ENCODE peak calls at places on chromosome 7, in eight cellular contexts. W is AG09309, Q is cardiac fibroblast, V is GM12865, U is breast epithelium, Y is fibroblast of mammary gland, E is upper lobe of right lung, P is cardiac muscle cell. O is an unnamed sample.

GRCh38 chr7:82053453-82054032 is 283.7 kb upstream of the HGF start:
- DNase-seq in U (no peak), V (no peak), Y (no peak), Q (no peak), P (no peak), E (no peak), W (no peak), O (no peak)

GRCh38 chr7:158861004-158861787 is 4.8 kb downstream of the DYNC2I1 start:
- DNase-seq in W (no peak), E (no peak), V (no peak), Y (no peak), P (no peak), U (no peak), Q (no peak), O (no peak)

GRCh38 chr7:150910996-150911422 is 58.7 kb downstream of the AOC1 start:
- DNase-seq in Y (no peak), P (no peak), W (no peak), V (no peak), Q (no peak), U (no peak), E (no peak), O (no peak)

GRCh38 chr7:27611043-27611442 is 51.6 kb downstream of the HIBADH start:
- DNase-seq in V (no peak), U (no peak), E (no peak), Q (peak; percentile 14), W (peak; percentile 25), P (no peak), Y (peak; percentile 40), O (no peak)

GRCh38 chr7:155377837-155378579 is 79.9 kb upstream of the EN2 start:
- DNase-seq in P (peak; percentile 44), Q (peak; percentile 43), U (no peak), V (no peak), E (no peak), W (no peak), Y (no peak), O (no peak)

GRCh38 chr7:95367606-95368005 is 28.6 kb downstream of the PON3 start:
- DNase-seq in U (no peak), Q (no peak), E (no peak), V (no peak), Y (no peak), P (no peak), W (no peak), O (no peak)

GRCh38 chr7:134071355-134072331 is 55.5 kb upstream of the LRGUK start:
- DNase-seq in Y (no peak), Q (no peak), P (no peak), U (no peak), E (no peak), V (peak; percentile 70), W (no peak), O (no peak)

GRCh38 chr7:3200504-3200903 is 100.5 kb upstream of the SDK1 start:
- DNase-seq in U (no peak), V (peak; percentile 24), E (no peak), P (peak; percentile 81), Q (peak; percentile 72), W (no peak), Y (peak; percentile 55), O (no peak)

GRCh38 chr7:128694742-128695141 is 22.6 kb downstream of the GARIN1A start:
- DNase-seq in Y (no peak), W (no peak), U (no peak), Q (no peak), V (no peak), E (no peak), P (no peak), O (no peak)

GRCh38 chr7:110442386-110442837 is 648.5 kb upstream of the LRRN3 start:
- DNase-seq in V (peak; percentile 49), E (no peak), Q (no peak), W (no peak), Y (no peak), P (no peak), U (no peak), O (peak; percentile 61)

GRCh38 chr7:6111041-6111440 is 79.9 kb downstream of the ANKRD61 start:
- DNase-seq in E (no peak), U (no peak), Y (no peak), W (no peak), P (no peak), V (no peak), Q (no peak), O (no peak)

GRCh38 chr7:6107924-6108323 is 76.7 kb downstream of the ANKRD61 start:
- DNase-seq in P (no peak), E (peak; percentile 21), Y (no peak), W (no peak), V (no peak), Q (no peak), U (no peak), O (no peak)

DNA sequence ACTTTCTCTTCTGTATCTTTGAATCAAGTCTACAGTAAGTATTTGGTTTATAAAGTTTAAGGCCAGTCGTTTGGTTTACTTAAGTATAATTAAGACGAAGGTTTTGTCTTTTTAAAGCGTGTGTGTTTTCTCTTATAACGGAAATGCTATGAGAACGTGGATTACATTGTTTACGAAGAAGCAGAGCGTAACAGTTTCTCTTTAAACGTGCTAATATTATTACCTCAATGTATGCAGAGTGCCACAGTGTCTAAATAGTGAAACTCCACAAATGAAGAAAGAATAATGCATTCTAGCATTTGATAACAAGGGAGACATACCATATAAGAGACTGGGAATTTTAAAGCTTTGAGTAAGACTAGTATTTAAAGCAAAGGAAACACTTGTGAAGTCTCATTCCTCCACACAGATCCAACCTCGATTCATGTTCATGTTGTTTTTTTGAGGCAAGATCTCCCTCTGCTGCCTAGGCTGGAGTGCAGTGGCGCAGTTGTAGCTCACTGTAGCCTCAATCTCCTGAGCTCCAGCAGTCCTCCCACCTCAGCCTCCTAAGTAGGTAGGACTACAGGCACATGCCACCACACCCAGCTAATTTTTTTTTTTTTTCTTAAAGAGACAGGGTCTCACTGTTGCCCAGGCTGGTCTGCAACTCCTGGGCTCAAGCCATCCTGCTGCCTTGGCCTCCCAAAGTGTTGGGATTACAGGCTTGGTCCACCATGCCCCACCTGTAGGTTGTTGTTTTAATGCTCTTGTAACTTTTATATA is 75.1 kb downstream of the ANKRD61 start:
- DNase-seq in Y (peak; percentile 60), Q (peak; percentile 60), W (peak; percentile 14), P (peak; percentile 62), U (no peak), V (peak; percentile 67), E (peak; percentile 57), O (no peak)
- TF ChIP-seq CTCF in Y (peak; percentile 39), Q (peak; percentile 31), W (peak; percentile 31), P (peak; percentile 32), U (peak; percentile 21), V (peak; percentile 23), E (peak; percentile 30), O (peak; percentile 63)

DNA sequence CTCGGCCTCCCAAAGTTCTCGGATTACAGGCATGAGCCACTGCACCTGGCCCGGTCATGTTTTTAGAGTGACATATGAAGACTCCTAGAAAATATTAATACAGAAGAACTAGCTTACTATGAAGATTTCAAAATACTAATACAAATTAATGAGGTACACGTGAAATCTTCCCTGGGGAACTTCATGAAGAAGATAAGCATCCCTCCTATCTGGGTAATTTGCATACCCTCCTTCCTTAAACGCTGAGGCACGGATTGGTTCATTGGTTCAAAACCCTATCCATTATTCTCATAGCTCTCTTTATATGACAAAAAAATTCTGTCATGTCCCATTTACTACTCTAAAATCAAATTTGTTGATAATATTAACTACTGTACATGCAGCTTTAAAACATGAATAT is 224.8 kb upstream of the KLF14 start:
- DNase-seq in V (no peak), U (no peak), E (no peak), Y (no peak), W (no peak), Q (no peak), P (no peak), O (no peak)
- H3K4me3 ChIP-seq in V (peak overlapping the region; percentile 84), U (no peak overlapping the region), E (no peak overlapping the region), Y (peak overlapping the region; percentile 5), W (peak overlapping the region; percentile 51), Q (no peak overlapping the region), P (no peak overlapping the region), O (no peak overlapping the region)

GRCh38 chr7:101717986-101718746 is 89.1 kb upstream of the MYL10 start:
- DNase-seq in U (no peak), Y (peak; percentile 44), W (peak; percentile 61), E (no peak), V (no peak), Q (peak; percentile 66), P (peak; percentile 81), O (no peak)
- TF ChIP-seq CTCF in U (no peak), Y (no peak), W (no peak), E (no peak), V (no peak), Q (no peak), P (no peak), O (no peak)

GRCh38 chr7:1028775-1029636 is 15.3 kb upstream of the GPR146 start:
- DNase-seq in E (peak; percentile 89), U (peak; percentile 85), W (peak; percentile 75), V (peak; percentile 85), Y (peak; percentile 93), Q (peak; percentile 94), P (peak; percentile 95), O (peak; percentile 79)

GRCh38 chr7:1028044-1028770 is 16.1 kb upstream of the GPR146 start:
- DNase-seq in Y (peak; percentile 84), Q (peak; percentile 91), E (peak; percentile 96), W (peak; percentile 43), P (peak; percentile 93), V (peak; percentile 94), U (peak; percentile 87), O (no peak)

GRCh38 chr7:1031716-1032455 is 12.5 kb upstream of the GPR146 start:
- DNase-seq in Q (no peak), W (no peak), U (no peak), E (no peak), V (no peak), Y (no peak), P (no peak), O (no peak)

GRCh38 chr7:1030444-1031070 is 13.8 kb upstream of the GPR146 start:
- DNase-seq in P (no peak), Y (no peak), W (no peak), Q (no peak), V (no peak), U (no peak), E (no peak), O (no peak)

GRCh38 chr7:1029637-1030443 is 14.5 kb upstream of the GPR146 start:
- DNase-seq in Q (no peak), P (no peak), W (no peak), U (no peak), V (no peak), Y (no peak), E (no peak), O (no peak)
- H3K4me3 ChIP-seq in Q (no peak overlapping the region), P (no peak overlapping the region), W (no peak overlapping the region), U (no peak overlapping the region), V (no peak overlapping the region), Y (no peak overlapping the region), E (no peak overlapping the region), O (peak overlapping the region; percentile 62)

O was measured in LNCaP clone FGC.